ENCODE peak calls at places on chromosomes 1 and 21, in ten cellular contexts. Y is psoas muscle, Q is transverse colon, P is breast epithelium, K is lung, G is brain microvascular endothelial cell, B is ascending aorta, A is right atrium auricular region, X is left ventricle myocardium inferior, N is prostate gland. V is an unnamed sample.

GRCh38 chr1:167120899-167121298 is 27.0 kb downstream of the STYXL2 start:
- DNase-seq in G (no peak), P (no peak), X (no peak), Q (no peak), K (no peak), Y (no peak), A (no peak), B (no peak), N (no peak), V (no peak)

GRCh38 chr1:221741971-221742554 is at the start of gene DUSP10:
- DNase-seq in Q (peak), N (peak), B (peak), P (peak), X (peak), Y (peak), A (peak), K (peak), G (peak), V (peak)

GRCh38 chr1:84479998-84480397 is 932 bp downstream of the RPF1 start:
- DNase-seq in P (no peak), Y (no peak), Q (no peak), N (no peak), B (no peak), X (no peak), G (no peak), A (no peak), K (no peak), V (no peak)

GRCh38 chr21:41510500-41510899 is 2.5 kb upstream of the TMPRSS2 start:
- DNase-seq in X (no peak), Q (no peak), Y (no peak), G (no peak), P (no peak), N (no peak), A (no peak), B (no peak), K (no peak), V (no peak)

GRCh38 chr21:38843806-38844479 is 38.2 kb downstream of the ETS2 start:
- DNase-seq in Q (no peak), A (no peak), N (no peak), G (peak), Y (no peak), K (no peak), P (no peak), B (no peak), X (no peak), V (no peak)

GRCh38 chr21:25939396-25939761 is 204.6 kb downstream of the GABPA start:
- DNase-seq in A (no peak), Y (no peak), Q (no peak), G (no peak), P (no peak), B (no peak), K (no peak), X (no peak), N (no peak), V (no peak)

GRCh38 chr21:42146251-42146805 is 72.6 kb upstream of the ABCG1 start:
- DNase-seq in Y (no peak), X (no peak), B (peak), A (no peak), K (no peak), P (peak), N (no peak), G (no peak), Q (no peak), V (no peak)

GRCh38 chr1:51945591-51945990 is 44.9 kb downstream of the RAB3B start:
- DNase-seq in Q (no peak), X (no peak), A (no peak), P (no peak), Y (no peak), G (no peak), K (no peak), N (no peak), B (no peak), V (no peak)

GRCh38 chr1:145956776-145957442 is 908 bp downstream of the LIX1L start:
- DNase-seq in Y (peak), A (no peak), X (peak), B (no peak), N (no peak), K (no peak), Q (no peak), P (no peak), G (no peak), V (no peak)

GRCh38 chr1:83115785-83116184 is 883.1 kb downstream of the TTLL7 start:
- DNase-seq in G (no peak), Q (no peak), A (no peak), Y (no peak), N (no peak), K (no peak), B (no peak), P (no peak), X (no peak), V (no peak)

GRCh38 chr1:184811439-184812111 is 56.9 kb upstream of the EDEM3 start:
- DNase-seq in B (peak), X (peak), Q (no peak), G (no peak), Y (peak), A (no peak), P (no peak), N (no peak), K (no peak), V (no peak)

GRCh38 chr1:7299994-7300393 is 471.1 kb upstream of the VAMP3 start:
- DNase-seq in X (no peak), Q (no peak), K (peak), Y (no peak), A (no peak), B (no peak), N (no peak), G (peak), P (no peak), V (no peak)

GRCh38 chr1:212518188-212518951 is 85.7 kb downstream of the NENF start:
- DNase-seq in Q (peak), K (peak), Y (peak), N (no peak), G (peak), P (peak), B (peak), A (peak), X (peak), V (no peak)

GRCh38 chr1:64502924-64503323 is 33.0 kb downstream of the CACHD1 start:
- DNase-seq in G (no peak), X (no peak), K (no peak), N (no peak), A (no peak), B (no peak), Q (no peak), P (no peak), Y (no peak), V (no peak)

GRCh38 chr1:38875811-38876210 is 2.7 kb upstream of the MYCBP start:
- DNase-seq in B (no peak), X (no peak), K (no peak), N (no peak), P (no peak), G (no peak), A (no peak), Y (no peak), Q (no peak), V (no peak)

GRCh38 chr1:38870996-38871395 is 2.2 kb downstream of the MYCBP start:
- DNase-seq in X (no peak), K (no peak), B (no peak), N (no peak), A (no peak), P (no peak), Y (no peak), G (no peak), Q (no peak), V (no peak)

GRCh38 chr1:38872401-38873026 is 634 bp downstream of the MYCBP start:
- DNase-seq in N (no peak), K (no peak), Y (no peak), A (no peak), B (no peak), X (no peak), P (no peak), Q (peak), G (no peak), V (no peak)

DNA sequence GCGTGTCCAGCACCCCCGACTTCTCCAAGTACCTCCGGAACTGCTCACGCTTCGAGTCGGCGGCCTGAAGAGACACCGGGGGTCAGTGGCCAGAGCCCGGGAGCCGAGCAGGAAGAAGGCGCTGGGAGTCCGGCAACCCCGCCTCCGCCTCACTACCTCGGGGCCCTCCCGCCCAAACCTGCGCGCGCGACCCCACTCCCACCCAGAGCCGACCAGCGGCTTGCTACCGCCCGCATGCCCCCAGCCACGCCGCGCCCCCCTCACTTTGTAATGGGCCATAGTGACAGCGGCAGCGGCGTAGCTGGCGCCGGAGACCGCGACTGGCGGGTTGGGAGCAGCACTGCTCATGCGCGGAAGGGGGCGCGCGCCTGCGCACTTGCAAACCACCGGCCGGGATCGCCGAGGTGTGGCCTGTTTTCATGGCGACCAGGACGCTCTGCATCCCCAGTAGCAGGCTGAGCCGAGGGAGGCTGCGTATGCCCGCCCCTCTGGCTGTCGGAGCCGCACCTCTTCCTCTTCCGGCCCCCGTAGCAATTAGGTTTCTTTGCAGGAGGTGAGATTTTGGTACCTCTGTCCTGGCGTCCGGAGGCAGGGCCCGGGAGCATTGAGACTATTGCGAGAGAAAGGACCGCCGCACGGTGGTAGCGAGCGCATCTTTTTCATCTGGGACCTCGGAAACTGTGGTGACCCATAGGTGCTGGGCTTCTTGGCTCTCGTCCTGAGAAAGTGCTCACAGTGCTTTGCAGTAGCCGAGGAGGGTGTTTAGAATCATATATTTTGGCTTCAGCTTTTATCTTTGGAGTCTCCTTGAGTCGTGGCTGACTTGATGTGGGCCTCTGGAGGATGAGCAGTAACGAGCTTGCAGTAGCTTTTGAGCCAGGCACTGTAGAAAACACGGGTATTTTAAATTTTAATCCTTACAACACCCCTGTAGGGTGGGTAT is at the start of gene MYCBP:
- DNase-seq in A (peak), Q (peak), K (peak), Y (peak), P (peak), B (peak), N (peak), X (peak), G (peak), V (peak)
- H3K27ac ChIP-seq in A (peak), Q (peak), K (peak), Y (peak), P (peak), B (peak), N (peak), X (peak), G (peak), V (peak)

GRCh38 chr1:91806777-91807700 is 78.9 kb downstream of the TGFBR3 start:
- DNase-seq in Y (no peak), B (no peak), P (no peak), X (no peak), K (no peak), A (no peak), G (peak), N (no peak), Q (no peak), V (no peak)
- TF ChIP-seq CTCF in Y (no peak), B (no peak), P (no peak), X (no peak), K (no peak), A (no peak), G (no peak), N (no peak), Q (no peak), V (no peak)

DNA sequence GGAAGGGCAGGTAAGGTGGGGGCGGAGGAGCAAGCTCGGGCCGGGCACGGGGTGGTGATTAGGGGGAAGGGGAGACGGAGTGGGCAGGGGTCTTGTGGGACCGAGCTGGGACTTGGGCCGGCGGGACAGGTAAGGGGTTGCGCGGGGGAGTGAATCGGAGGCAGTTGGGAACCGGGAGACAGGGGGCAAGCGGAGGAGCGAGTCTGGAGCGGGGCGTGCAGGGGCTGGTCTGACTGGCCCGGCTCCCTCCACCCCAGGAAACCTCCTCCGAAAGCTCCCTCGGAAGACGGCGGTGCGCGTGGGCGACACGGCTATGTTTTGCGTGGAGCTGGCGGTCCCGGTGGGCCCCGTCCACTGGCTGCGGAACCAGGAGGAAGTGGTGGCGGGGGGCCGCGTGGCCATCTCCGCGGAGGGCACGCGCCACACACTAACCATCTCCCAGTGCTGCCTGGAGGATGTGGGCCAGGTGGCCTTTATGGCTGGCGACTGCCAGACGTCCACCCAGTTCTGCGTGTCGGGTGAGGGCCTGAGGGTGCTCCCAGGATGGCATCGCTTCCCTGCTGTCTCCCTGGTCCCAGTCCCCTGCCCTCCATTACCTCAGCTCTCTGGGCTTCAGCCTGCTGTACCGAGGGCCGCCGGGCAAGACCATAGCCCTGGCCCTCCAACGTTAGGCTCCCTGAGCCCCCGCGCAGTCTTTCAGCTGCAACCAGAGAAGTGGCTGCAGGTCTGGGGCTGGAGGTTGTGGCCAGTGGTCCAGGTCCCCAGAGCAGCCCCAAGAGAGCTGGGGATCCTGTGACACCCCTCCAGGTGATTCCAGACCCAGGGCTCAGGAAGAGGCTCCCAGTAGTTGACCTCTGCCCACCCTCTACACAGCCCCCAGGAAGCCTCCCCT is 6.3 kb downstream of the OBSCN start:
- DNase-seq in N (no peak), X (no peak), P (no peak), G (no peak), B (no peak), K (no peak), Q (no peak), A (peak), Y (no peak), V (no peak)
- H3K4me3 ChIP-seq in N (peak), X (peak), P (peak), G (peak), B (peak), K (peak), Q (peak), A (peak), Y (peak), V (peak)

GRCh38 chr1:5455651-5456050 is 536.6 kb downstream of the NPHP4 start:
- DNase-seq in K (no peak), G (no peak), N (no peak), A (no peak), B (no peak), X (no peak), P (no peak), Q (no peak), Y (no peak), V (no peak)

GRCh38 chr1:5458248-5458647 is 534.0 kb downstream of the NPHP4 start:
- DNase-seq in A (no peak), N (no peak), P (no peak), K (no peak), B (no peak), G (no peak), X (no peak), Y (no peak), Q (no peak), V (no peak)

GRCh38 chr1:5459839-5460238 is 532.4 kb downstream of the NPHP4 start:
- DNase-seq in Q (no peak), B (no peak), G (no peak), P (no peak), N (no peak), K (no peak), X (no peak), A (no peak), Y (no peak), V (no peak)

GRCh38 chr1:5455056-5455455 is 537.2 kb downstream of the NPHP4 start:
- DNase-seq in B (no peak), A (no peak), P (no peak), Q (no peak), G (no peak), N (no peak), X (no peak), K (no peak), Y (no peak), V (no peak)

GRCh38 chr1:5456090-5456789 is 536.0 kb downstream of the NPHP4 start:
- DNase-seq in Q (no peak), K (no peak), Y (no peak), G (no peak), N (no peak), A (no peak), X (no peak), P (no peak), B (no peak), V (no peak)
- H3K27ac ChIP-seq in Q (no peak), K (no peak), Y (no peak), G (no peak), N (no peak), A (no peak), X (no peak), P (no peak), B (no peak), V (no peak)

GRCh38 chr21:28436286-28436932 is 556.3 kb downstream of the LTN1 start:
- DNase-seq in A (no peak), G (peak), Y (no peak), N (no peak), K (no peak), P (no peak), X (no peak), B (no peak), Q (no peak), V (no peak)
- TF ChIP-seq CTCF in A (no peak), G (no peak), Y (no peak), N (no peak), K (no peak), P (no peak), X (no peak), B (no peak), Q (no peak), V (no peak)

GRCh38 chr1:156402621-156403020 is 33.6 kb downstream of the RHBG start:
- DNase-seq in B (no peak), P (no peak), G (no peak), Y (no peak), X (no peak), K (no peak), N (no peak), Q (no peak), A (no peak), V (no peak)
- H3K4me3 ChIP-seq in B (no peak), P (no peak), G (no peak), Y (no peak), X (no peak), K (no peak), N (no peak), Q (no peak), A (no peak), V (no peak)

GRCh38 chr21:35025206-35026152 is 23.6 kb downstream of the RUNX1 start:
- DNase-seq in A (no peak), N (no peak), X (no peak), B (no peak), G (no peak), Q (no peak), K (no peak), P (no peak), Y (no peak), V (no peak)
- H3K27ac ChIP-seq in A (no peak), N (no peak), X (no peak), B (no peak), G (no peak), Q (no peak), K (no peak), P (no peak), Y (no peak), V (no peak)

GRCh38 chr1:114757455-114758250 is at the start of gene CSDE1:
- DNase-seq in X (peak), K (peak), Y (peak), B (peak), P (peak), A (peak), Q (peak), N (peak), G (peak), V (peak)
- TF ChIP-seq CTCF in X (peak), K (no peak), Y (peak), B (peak), P (peak), A (peak), Q (peak), N (peak), G (peak), V (peak)

GRCh38 chr1:183070234-183070922 is 47.2 kb downstream of the LAMC1 start:
- DNase-seq in K (no peak), Q (no peak), X (no peak), P (no peak), N (no peak), A (no peak), Y (no peak), B (no peak), G (no peak), V (no peak)
- H3K4me3 ChIP-seq in K (no peak), Q (no peak), X (no peak), P (no peak), N (no peak), A (no peak), Y (no peak), B (no peak), G (no peak), V (no peak)